ENCODE peak calls at places on chromosomes 16 and 17, in four cellular contexts. P is activated CD8-positive, alpha-beta memory T cell treated with anti-CD3 and anti-CD28 coated beads for 1 hour; E is GOT3; O is NCI-H774. G is an unnamed sample.

GRCh38 chr17:30396612-30397011 is 17.9 kb downstream of the CPD start:
- DNase-seq in O (no peak), P (no peak), E (no peak), G (no peak)

GRCh38 chr16:67398546-67399217 is 5.4 kb upstream of the TPPP3 start:
- DNase-seq in O (no peak), E (no peak), P (no peak), G (no peak)

GRCh38 chr16:63890072-63890471 is 1231.8 kb downstream of the CDH11 start:
- DNase-seq in O (no peak), E (no peak), P (no peak), G (no peak)

GRCh38 chr17:45940826-45941225 is 46.5 kb downstream of the MAPT start:
- DNase-seq in E (no peak), P (no peak), O (no peak), G (peak; percentile 49)

GRCh38 chr17:49061524-49061943 is 64.3 kb downstream of the IGF2BP1 start:
- DNase-seq in P (no peak), O (no peak), E (no peak), G (no peak)

GRCh38 chr17:75078097-75079022 is 9.4 kb upstream of the SLC16A5 start:
- DNase-seq in O (no peak), P (no peak), E (no peak), G (no peak)

GRCh38 chr16:54936979-54937672 is 6.5 kb downstream of the IRX5 start:
- DNase-seq in O (peak; percentile 38), E (no peak), P (no peak), G (no peak)

GRCh38 chr17:16371742-16372141 is 9.1 kb upstream of the UBB start:
- DNase-seq in E (no peak), P (no peak), O (no peak), G (no peak)

GRCh38 chr16:27799866-27800265 is 249.9 kb downstream of the KATNIP start:
- DNase-seq in O (no peak), P (no peak), E (no peak), G (no peak)

GRCh38 chr17:76492989-76493501 is 8.2 kb downstream of the RHBDF2 start:
- DNase-seq in O (no peak), E (no peak), P (no peak), G (no peak)

GRCh38 chr16:12728471-12728870 is 75.2 kb downstream of the CPPED1 start:
- DNase-seq in P (no peak), O (no peak), E (no peak), G (no peak)

GRCh38 chr17:40779181-40779909 is 3.0 kb downstream of the KRT27 start:
- DNase-seq in P (peak; percentile 5), O (peak; percentile 33), E (no peak), G (no peak)

GRCh38 chr17:75941442-75941819 is 589 bp upstream of the FBF1 start:
- DNase-seq in E (no peak), P (no peak), O (no peak), G (no peak)

GRCh38 chr17:35390663-35391062 is 17.2 kb upstream of the SLFN11 start:
- DNase-seq in O (no peak), P (no peak), E (no peak), G (no peak)

G was measured in hippocampal formation.